ENCODE peak calls at places on chromosomes 11 and 22, in seven cellular contexts. V, E, H, S, T, M and K are unnamed samples.

GRCh38 chr11:101860694-101861371 is 54.0 kb upstream of the CEP126 start:
- DNase-seq in V (peak; percentile 57), E (peak; percentile 30), H (no peak), S (peak; percentile 29), T (peak; percentile 56), M (peak; percentile 11), K (peak; percentile 84)

GRCh38 chr11:19652976-19653375 is 59.7 kb upstream of the NAV2 start:
- DNase-seq in V (no peak), E (no peak), H (no peak), S (no peak), T (no peak), M (no peak), K (no peak)

GRCh38 chr11:35917676-35918075 is 26.2 kb upstream of the LDLRAD3 start:
- DNase-seq in V (no peak), E (no peak), H (no peak), S (no peak), T (no peak), M (no peak), K (no peak)

GRCh38 chr11:102476812-102477211 is 24.2 kb upstream of the TMEM123 start:
- DNase-seq in V (no peak), E (no peak), H (no peak), S (no peak), T (peak; percentile 95), M (peak; percentile 43), K (peak; percentile 76)

GRCh38 chr11:85685820-85686459 is at the start of gene CCDC89:
- DNase-seq in V (no peak), E (peak; percentile 79), H (no peak), S (no peak), T (peak; percentile 68), M (peak; percentile 18), K (peak; percentile 77)

GRCh38 chr11:76609736-76610370 is 60.7 kb downstream of the LRRC32 start:
- DNase-seq in V (no peak), E (peak; percentile 5), H (no peak), S (no peak), T (no peak), M (no peak), K (no peak)

GRCh38 chr11:121508449-121508848 is 55.7 kb upstream of the SORL1-AS1 start:
- DNase-seq in V (no peak), E (no peak), H (no peak), S (no peak), T (no peak), M (no peak), K (no peak)

GRCh38 chr11:95593101-95593500 is 196.5 kb downstream of the FAM76B start:
- DNase-seq in V (no peak), E (no peak), H (no peak), S (no peak), T (no peak), M (no peak), K (no peak)

GRCh38 chr22:31945971-31946680 is 1.8 kb downstream of the YWHAH start:
- DNase-seq in V (no peak), E (no peak), H (no peak), S (no peak), T (no peak), M (no peak), K (no peak)

GRCh38 chr11:113142508-113142907 is 171.9 kb upstream of the TTC12 start:
- DNase-seq in V (no peak), E (no peak), H (no peak), S (no peak), T (no peak), M (no peak), K (no peak)

GRCh38 chr11:57745206-57745605 is 3.9 kb downstream of the SELENOH start:
- DNase-seq in V (no peak), E (no peak), H (no peak), S (no peak), T (no peak), M (no peak), K (no peak)

GRCh38 chr11:20627026-20627425 is 27.6 kb downstream of the SLC6A5 start:
- DNase-seq in V (no peak), E (no peak), H (no peak), S (no peak), T (no peak), M (no peak), K (no peak)

GRCh38 chr11:108693852-108694251 is 29.0 kb downstream of the DDX10 start:
- DNase-seq in V (no peak), E (no peak), H (no peak), S (no peak), T (no peak), M (peak; percentile 15), K (no peak)

GRCh38 chr11:111633756-111634362 is 31.6 kb downstream of the SIK2 start:
- DNase-seq in V (no peak), E (peak; percentile 27), H (peak; percentile 17), S (no peak), T (peak; percentile 51), M (no peak), K (no peak)

GRCh38 chr11:47394050-47394321 is 14.4 kb upstream of the SLC39A13 start:
- DNase-seq in V (no peak), E (no peak), H (no peak), S (no peak), T (no peak), M (no peak), K (no peak)

GRCh38 chr11:34640050-34640971 is 19.4 kb downstream of the EHF start:
- DNase-seq in V (no peak), E (no peak), H (no peak), S (no peak), T (peak; percentile 94), M (peak; percentile 41), K (peak; percentile 51)

GRCh38 chr11:13329670-13330401 is 52.2 kb downstream of the BMAL1 start:
- DNase-seq in V (no peak), E (peak; percentile 71), H (no peak), S (no peak), T (no peak), M (no peak), K (no peak)

GRCh38 chr11:129695543-129696308 is 119.9 kb upstream of the TMEM45B start:
- DNase-seq in V (peak; percentile 21), E (peak; percentile 70), H (no peak), S (peak; percentile 41), T (peak; percentile 46), M (peak; percentile 67), K (peak; percentile 85)

GRCh38 chr22:39350803-39351688 is 1.3 kb downstream of the SYNGR1 start:
- DNase-seq in V (no peak), E (no peak), H (no peak), S (no peak), T (no peak), M (peak; percentile 2), K (no peak)

GRCh38 chr11:70298243-70298915 is 27.9 kb downstream of the PPFIA1 start:
- DNase-seq in V (no peak), E (no peak), H (no peak), S (no peak), T (no peak), M (no peak), K (no peak)

GRCh38 chr11:2550606-2550970 is 105.8 kb downstream of the KCNQ1 start:
- DNase-seq in V (no peak), E (no peak), H (no peak), S (no peak), T (no peak), M (no peak), K (no peak)

GRCh38 chr11:35214792-35215193 is 75.8 kb downstream of the CD44 start:
- DNase-seq in V (peak; percentile 74), E (no peak), H (no peak), S (peak; percentile 75), T (no peak), M (no peak), K (no peak)

GRCh38 chr11:44726278-44727113 is at the start of gene TSPAN18:
- DNase-seq in V (no peak), E (peak; percentile 88), H (peak; percentile 13), S (peak; percentile 58), T (no peak), M (peak; percentile 49), K (no peak)

GRCh38 chr22:50292643-50293440 is 14.6 kb downstream of the PLXNB2 start:
- DNase-seq in V (no peak), E (no peak), H (no peak), S (no peak), T (no peak), M (no peak), K (no peak)

GRCh38 chr22:36366291-36366708 is 21.5 kb downstream of the MYH9 start:
- DNase-seq in V (no peak), E (no peak), H (no peak), S (no peak), T (no peak), M (no peak), K (no peak)

GRCh38 chr11:92980291-92980690 is 10.8 kb downstream of the MTNR1B start:
- DNase-seq in V (no peak), E (no peak), H (no peak), S (no peak), T (no peak), M (no peak), K (no peak)

GRCh38 chr11:134464981-134465730 is 53.1 kb upstream of the B3GAT1 start:
- DNase-seq in V (no peak), E (no peak), H (no peak), S (no peak), T (no peak), M (no peak), K (no peak)

GRCh38 chr11:115501895-115502589 is 2.2 kb downstream of the CADM1 start:
- DNase-seq in V (no peak), E (peak; percentile 42), H (peak; percentile 20), S (no peak), T (peak; percentile 37), M (no peak), K (peak; percentile 59)

GRCh38 chr11:65849771-65850216 is 8.2 kb downstream of the CFL1 start:
- DNase-seq in V (no peak), E (peak; percentile 37), H (no peak), S (no peak), T (no peak), M (peak; percentile 6), K (no peak)
- TF ChIP-seq JUND in V (no peak), E (no peak), H (no peak), S (no peak), T (no peak), M (no peak), K (no peak)

GRCh38 chr11:37812281-37812880 is 1214.3 kb upstream of the RAG2 start:
- DNase-seq in V (no peak), E (no peak), H (no peak), S (peak; percentile 1), T (no peak), M (no peak), K (no peak)

DNA sequence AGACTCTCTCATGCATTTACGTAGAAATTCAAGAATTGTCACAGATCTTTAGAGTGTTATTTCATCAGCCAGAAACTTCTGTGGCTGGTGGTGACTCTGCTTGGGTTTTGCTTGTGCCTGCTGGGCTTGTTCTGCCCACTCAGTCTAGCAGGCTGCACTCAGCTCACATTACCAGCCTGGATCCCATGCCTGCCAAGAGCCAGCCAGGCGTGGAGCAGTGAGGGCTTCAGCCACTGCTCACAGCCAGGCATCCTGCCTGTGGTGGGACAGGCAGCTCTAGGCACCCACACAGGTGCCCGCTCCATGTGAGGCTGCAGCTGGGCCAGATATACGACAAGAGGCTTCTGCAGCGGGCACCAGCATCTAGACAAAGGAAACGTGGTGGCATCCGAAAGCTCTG is 1213.3 kb upstream of the RAG2 start:
- DNase-seq in V (no peak), E (no peak), H (no peak), S (no peak), T (no peak), M (no peak), K (no peak)
- TF ChIP-seq JUND in V (no peak), E (no peak), H (no peak), S (no peak), T (no peak), M (no peak), K (no peak)

GRCh38 chr11:75350743-75351540 is 519 bp downstream of the ARRB1 start:
- DNase-seq in V (no peak), E (peak; percentile 67), H (no peak), S (no peak), T (no peak), M (peak; percentile 68), K (peak; percentile 78)
- TF ChIP-seq JUND in V (no peak), E (no peak), H (no peak), S (no peak), T (peak; percentile 64), M (no peak), K (no peak)

GRCh38 chr22:30610299-30610698 is 3.3 kb downstream of the TCN2 start:
- DNase-seq in V (no peak), E (no peak), H (no peak), S (no peak), T (no peak), M (no peak), K (no peak)
- TF ChIP-seq JUND in V (no peak), E (no peak), H (no peak), S (no peak), T (no peak), M (no peak), K (no peak)